ENCODE peak calls at places on chromosomes 16 and 17, in seven cellular contexts. F is body of pancreas, Z is OCI-LY7, K is choroid plexus epithelial cell, M is fibroblast of the aortic adventitia, G is NB4, P is stomach. D is an unnamed sample.

GRCh38 chr17:39820541-39820940 is 43.6 kb downstream of the IKZF3 start:
- DNase-seq in F (no peak), Z (no peak), K (no peak), M (no peak), G (no peak), P (no peak), D (no peak)

GRCh38 chr16:23514381-23515152 is 4.3 kb upstream of the GGA2 start:
- DNase-seq in F (no peak), Z (peak), K (no peak), M (no peak), G (no peak), P (no peak), D (no peak)

GRCh38 chr17:17682737-17683675 is 1.7 kb downstream of the RAI1 start:
- DNase-seq in F (peak), Z (peak), K (peak), M (peak), G (peak), P (peak), D (peak)

GRCh38 chr17:55783684-55784245 is 32.9 kb downstream of the PCTP start:
- DNase-seq in F (peak), Z (no peak), K (peak), M (peak), G (peak), P (peak), D (peak)

GRCh38 chr16:50940275-50940854 is 198.5 kb downstream of the CYLD start:
- DNase-seq in F (peak), Z (no peak), K (no peak), M (no peak), G (no peak), P (no peak), D (no peak)

GRCh38 chr16:50396770-50397525 is 28.2 kb upstream of the BRD7 start:
- DNase-seq in F (no peak), Z (no peak), K (peak), M (peak), G (peak), P (no peak), D (no peak)

GRCh38 chr16:50269061-50269705 is 2.8 kb downstream of the ADCY7 start:
- DNase-seq in F (no peak), Z (no peak), K (no peak), M (no peak), G (no peak), P (no peak), D (no peak)

GRCh38 chr17:30091771-30092170 is 24.8 kb upstream of the NSRP1 start:
- DNase-seq in F (no peak), Z (no peak), K (peak), M (peak), G (no peak), P (no peak), D (peak)

GRCh38 chr17:179721-180379 is 1.6 kb downstream of the DOC2B start:
- DNase-seq in F (no peak), Z (no peak), K (no peak), M (no peak), G (no peak), P (no peak), D (no peak)

GRCh38 chr16:56741399-56741798 is 11.5 kb downstream of the NUP93 start:
- DNase-seq in F (no peak), Z (no peak), K (no peak), M (no peak), G (no peak), P (no peak), D (no peak)

GRCh38 chr17:33013596-33014375 is 22.1 kb downstream of the SPACA3 start:
- DNase-seq in F (no peak), Z (no peak), K (no peak), M (no peak), G (no peak), P (no peak), D (no peak)

GRCh38 chr16:67613808-67614207 is 31.1 kb upstream of the CARMIL2 start:
- DNase-seq in F (peak), Z (peak), K (no peak), M (no peak), G (peak), P (no peak), D (no peak)

GRCh38 chr17:18990331-18990730 is 14.2 kb downstream of the FAM83G start:
- DNase-seq in F (no peak), Z (no peak), K (no peak), M (no peak), G (no peak), P (no peak), D (no peak)

GRCh38 chr17:33936764-33937163 is 318.3 kb upstream of the CCL2 start:
- DNase-seq in F (no peak), Z (no peak), K (no peak), M (no peak), G (no peak), P (no peak), D (no peak)

GRCh38 chr16:49574826-49575225 is 201.2 kb downstream of the C16orf78 start:
- DNase-seq in F (no peak), Z (no peak), K (no peak), M (no peak), G (no peak), P (no peak), D (no peak)

GRCh38 chr17:60641126-60641525 is 36.5 kb upstream of the BCAS3 start:
- DNase-seq in F (no peak), Z (no peak), K (no peak), M (no peak), G (no peak), P (no peak), D (no peak)

GRCh38 chr16:87735270-87736002 is 30.4 kb downstream of the KLHDC4 start:
- DNase-seq in F (no peak), Z (no peak), K (no peak), M (no peak), G (no peak), P (no peak), D (no peak)

GRCh38 chr17:77086433-77087010 is 54.2 kb upstream of the SEC14L1 start:
- DNase-seq in F (peak), Z (peak), K (peak), M (peak), G (peak), P (peak), D (peak)

GRCh38 chr17:74118504-74118903 is 85.0 kb upstream of the RPL38 start:
- DNase-seq in F (no peak), Z (no peak), K (peak), M (no peak), G (no peak), P (no peak), D (no peak)

GRCh38 chr17:17751489-17751995 is 70.3 kb downstream of the RAI1 start:
- DNase-seq in F (no peak), Z (peak), K (no peak), M (no peak), G (peak), P (no peak), D (no peak)

GRCh38 chr17:40915199-40915661 is 22.2 kb downstream of the KRT23 start:
- DNase-seq in F (no peak), Z (no peak), K (peak), M (peak), G (peak), P (no peak), D (peak)

GRCh38 chr17:75549246-75550138 is 24.0 kb downstream of the LLGL2 start:
- DNase-seq in F (peak), Z (no peak), K (no peak), M (no peak), G (no peak), P (peak), D (no peak)

GRCh38 chr16:88790312-88791150 is 5.5 kb upstream of the PIEZO1 start:
- DNase-seq in F (no peak), Z (peak), K (peak), M (no peak), G (peak), P (peak), D (no peak)

GRCh38 chr16:2465653-2466415 is 5.3 kb upstream of the NTN3 start:
- DNase-seq in F (no peak), Z (peak), K (no peak), M (no peak), G (peak), P (no peak), D (no peak)

GRCh38 chr16:78748471-78748929 is 649.0 kb downstream of the WWOX start:
- DNase-seq in F (no peak), Z (no peak), K (no peak), M (no peak), G (no peak), P (no peak), D (no peak)

GRCh38 chr17:16486373-16487250 is 5.4 kb downstream of the LRRC75A start:
- DNase-seq in F (peak), Z (no peak), K (peak), M (peak), G (no peak), P (peak), D (peak)

GRCh38 chr17:17603178-17603894 is 11.8 kb upstream of the PEMT start:
- DNase-seq in F (no peak), Z (peak), K (no peak), M (no peak), G (no peak), P (no peak), D (no peak)

GRCh38 chr16:10728035-10728462 is 15.6 kb upstream of the NUBP1 start:
- DNase-seq in F (no peak), Z (no peak), K (no peak), M (no peak), G (no peak), P (no peak), D (no peak)

GRCh38 chr16:23368469-23368868 is 66.4 kb downstream of the SCNN1B start:
- DNase-seq in F (no peak), Z (no peak), K (no peak), M (no peak), G (no peak), P (no peak), D (no peak)

GRCh38 chr17:15973016-15973415 is 26.5 kb downstream of the ZSWIM7 start:
- DNase-seq in F (no peak), Z (no peak), K (no peak), M (no peak), G (no peak), P (no peak), D (no peak)

GRCh38 chr16:12067714-12068401 is 91.3 kb downstream of the SNX29 start:
- DNase-seq in F (peak), Z (peak), K (peak), M (peak), G (peak), P (peak), D (peak)

GRCh38 chr17:258906-259305 is 77.5 kb upstream of the DOC2B start:
- DNase-seq in F (peak), Z (no peak), K (no peak), M (no peak), G (no peak), P (peak), D (no peak)

GRCh38 chr17:9003355-9004131 is 17.8 kb upstream of the NTN1 start:
- DNase-seq in F (no peak), Z (no peak), K (no peak), M (no peak), G (no peak), P (no peak), D (no peak)

GRCh38 chr17:9004132-9004960 is 17.0 kb upstream of the NTN1 start:
- DNase-seq in F (no peak), Z (no peak), K (no peak), M (no peak), G (no peak), P (no peak), D (no peak)

GRCh38 chr17:9001539-9001938 is 19.8 kb upstream of the NTN1 start:
- DNase-seq in F (no peak), Z (no peak), K (no peak), M (no peak), G (no peak), P (no peak), D (no peak)

GRCh38 chr17:9002236-9002609 is 19.1 kb upstream of the NTN1 start:
- DNase-seq in F (no peak), Z (no peak), K (no peak), M (no peak), G (no peak), P (no peak), D (no peak)

DNA sequence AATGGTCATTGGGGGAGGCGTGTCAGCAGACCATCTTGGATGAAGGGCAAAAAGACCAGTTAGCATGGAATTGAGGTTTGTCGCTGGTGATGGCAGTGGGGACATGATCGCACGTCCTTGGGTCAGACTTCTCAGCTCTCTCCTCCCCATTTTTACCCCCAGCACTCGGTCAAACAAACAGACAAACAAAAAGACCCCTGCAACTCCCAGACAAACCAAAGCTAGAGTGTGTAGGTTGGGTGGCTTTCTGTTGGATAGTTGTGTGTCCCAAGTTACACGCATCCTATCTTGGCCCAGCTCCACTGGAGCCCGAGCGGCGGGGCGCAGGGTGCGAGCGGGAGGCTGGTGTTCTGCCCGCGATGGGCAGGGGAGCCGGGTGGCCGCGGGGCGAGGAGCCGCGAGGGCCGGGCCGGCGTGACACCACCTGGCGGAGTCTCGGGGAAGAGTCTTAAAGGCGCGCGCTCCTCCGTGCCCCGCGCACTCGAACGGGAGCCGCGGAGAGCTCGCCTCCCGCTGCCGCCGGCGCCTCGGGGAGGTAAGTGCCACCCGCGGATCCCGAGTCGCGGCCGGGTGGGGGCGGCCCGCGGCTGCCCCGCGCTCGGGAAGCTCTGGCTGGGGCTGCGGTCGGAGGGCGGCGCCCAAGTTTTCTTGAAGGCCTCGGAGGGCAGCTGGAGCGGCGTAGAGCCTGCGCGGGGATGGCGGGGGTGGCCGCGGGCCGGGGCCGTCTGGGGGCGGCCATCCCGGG is 18.5 kb upstream of the NTN1 start:
- DNase-seq in F (peak), Z (no peak), K (no peak), M (no peak), G (no peak), P (no peak), D (no peak)
- TF ChIP-seq CTCF in F (no peak), Z (no peak), K (no peak), M (peak), G (no peak), P (peak), D (no peak)

DNA sequence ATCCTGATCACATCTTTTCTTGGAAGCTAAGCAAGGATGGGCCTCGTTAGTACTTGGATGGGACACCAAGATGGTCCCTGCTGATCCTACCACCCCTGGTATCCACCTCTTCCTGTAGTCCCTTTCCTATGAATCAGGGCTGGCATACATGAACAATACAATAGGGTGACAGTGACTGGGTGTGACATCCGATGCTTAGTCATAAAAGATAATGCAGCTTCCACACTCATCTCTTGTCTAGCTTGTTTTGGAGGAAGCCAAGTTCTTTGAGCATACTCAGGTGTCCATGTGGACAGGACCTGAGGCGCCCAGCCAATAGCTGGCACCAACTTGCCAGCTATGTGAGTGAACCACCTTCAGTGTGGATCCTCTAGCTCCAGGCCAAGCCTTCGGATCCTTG is 62.5 kb upstream of the NFAT5 start:
- DNase-seq in F (no peak), Z (no peak), K (no peak), M (no peak), G (no peak), P (no peak), D (no peak)
- H3K4me3 ChIP-seq in F (no peak), Z (no peak), K (no peak), M (no peak), G (no peak), P (no peak), D (no peak)

GRCh38 chr17:51901242-51901641 is 257.3 kb downstream of the CA10 start:
- DNase-seq in F (no peak), Z (no peak), K (no peak), M (no peak), G (no peak), P (no peak), D (no peak)
- TF ChIP-seq CTCF in F (no peak), Z (no peak), K (no peak), M (no peak), G (no peak), P (no peak), D (no peak)

GRCh38 chr17:82863941-82864720 is 24.3 kb upstream of the ZNF750 start:
- DNase-seq in F (no peak), Z (peak), K (peak), M (peak), G (peak), P (peak), D (peak)
- H3K4me3 ChIP-seq in F (no peak), Z (peak), K (no peak), M (no peak), G (no peak), P (no peak), D (no peak)

GRCh38 chr17:78448356-78448993 is 70.0 kb downstream of the PGS1 start:
- DNase-seq in F (no peak), Z (no peak), K (no peak), M (no peak), G (peak), P (no peak), D (no peak)
- TF ChIP-seq CTCF in F (no peak), Z (peak), K (peak), M (peak), G (peak), P (no peak), D (no peak)

GRCh38 chr16:4064950-4065352 is 51.3 kb downstream of the ADCY9 start:
- DNase-seq in F (no peak), Z (no peak), K (no peak), M (no peak), G (no peak), P (no peak), D (no peak)
- H3K4me3 ChIP-seq in F (no peak), Z (no peak), K (no peak), M (no peak), G (no peak), P (peak), D (no peak)

GRCh38 chr17:38672788-38673713 is 1.7 kb downstream of the EPOP start:
- DNase-seq in F (no peak), Z (no peak), K (no peak), M (no peak), G (no peak), P (no peak), D (no peak)

GRCh38 chr17:38673714-38674012 is 1.1 kb downstream of the EPOP start:
- DNase-seq in F (peak), Z (no peak), K (no peak), M (no peak), G (no peak), P (peak), D (no peak)

GRCh38 chr17:38671939-38672720 is 2.6 kb downstream of the EPOP start:
- DNase-seq in F (no peak), Z (no peak), K (no peak), M (no peak), G (no peak), P (no peak), D (no peak)

GRCh38 chr17:38674749-38675615 is at the start of gene EPOP:
- DNase-seq in F (peak), Z (peak), K (peak), M (peak), G (peak), P (peak), D (no peak)

GRCh38 chr17:38674013-38674748 is 576 bp downstream of the EPOP start:
- DNase-seq in F (peak), Z (peak), K (no peak), M (no peak), G (peak), P (peak), D (no peak)
- TF ChIP-seq CTCF in F (no peak), Z (peak), K (no peak), M (no peak), G (no peak), P (no peak), D (no peak)